ENCODE peak calls at places on chromosomes 1 and 21, in four cellular contexts. W is activated T-cell treated with anti-CD3 and anti-CD28 coated beads for 1 hour, A is NT2/D1, G is ovary. V is an unnamed sample.
A peak's percentile ranks its signal among the peaks of the same experiment; 100 is the strongest.

GRCh38 chr1:87450615-87451209 is 122.0 kb downstream of the LMO4 start:
- DNase-seq in W (peak; percentile 15), A (no peak), G (no peak), V (no peak)

GRCh38 chr1:205144751-205145150 is 23.0 kb upstream of the RBBP5 start:
- DNase-seq in W (no peak), A (no peak), G (no peak), V (peak; percentile 47)

GRCh38 chr21:41888749-41889376 is 9.7 kb upstream of the PRDM15 start:
- DNase-seq in W (no peak), A (no peak), G (no peak), V (no peak)

GRCh38 chr1:159828916-159829634 is 2.4 kb downstream of the SLAMF8 start:
- DNase-seq in W (no peak), A (no peak), G (no peak), V (peak; percentile 27)

GRCh38 chr1:160741597-160742348 is 2.7 kb downstream of the SLAMF7 start:
- DNase-seq in W (no peak), A (no peak), G (no peak), V (no peak)

GRCh38 chr1:244291171-244291866 is 160.4 kb downstream of the ADSS2 start:
- DNase-seq in W (no peak), A (no peak), G (no peak), V (peak; percentile 13)

GRCh38 chr1:245407983-245408382 is 253.2 kb downstream of the KIF26B start:
- DNase-seq in W (no peak), A (no peak), G (no peak), V (no peak)

GRCh38 chr1:3016641-3017439 is 4.4 kb upstream of the ACTRT2 start:
- DNase-seq in W (no peak), A (no peak), G (peak; percentile 3), V (no peak)

GRCh38 chr1:26022404-26022779 is 817 bp downstream of the EXTL1 start:
- DNase-seq in W (no peak), A (no peak), G (no peak), V (no peak)

GRCh38 chr1:174971466-174971865 is 28.3 kb upstream of the CACYBP start:
- DNase-seq in W (no peak), A (no peak), G (no peak), V (no peak)

GRCh38 chr1:32969556-32969955 is 4.9 kb upstream of the RNF19B start:
- DNase-seq in W (no peak), A (no peak), G (no peak), V (peak; percentile 34)

GRCh38 chr1:65165269-65166002 is 17.4 kb downstream of the AK4 start:
- DNase-seq in W (no peak), A (no peak), G (no peak), V (no peak)

GRCh38 chr1:30707412-30708360 is 15.7 kb downstream of the MATN1 start:
- DNase-seq in W (peak; percentile 41), A (peak; percentile 72), G (peak; percentile 57), V (peak; percentile 90)

GRCh38 chr1:185158806-185159205 is 1.8 kb downstream of the SWT1 start:
- DNase-seq in W (no peak), A (no peak), G (no peak), V (no peak)

GRCh38 chr1:30286241-30286983 is 437.0 kb downstream of the MATN1 start:
- DNase-seq in W (no peak), A (no peak), G (no peak), V (no peak)

GRCh38 chr1:228802386-228803221 is 67.3 kb downstream of the RHOU start:
- DNase-seq in W (no peak), A (no peak), G (peak; percentile 89), V (no peak)

GRCh38 chr21:38945536-38946245 is 140.0 kb downstream of the ETS2 start:
- DNase-seq in W (no peak), A (peak; percentile 40), G (no peak), V (no peak)

GRCh38 chr1:52792002-52792401 is 50.6 kb upstream of the ZYG11A start:
- DNase-seq in W (no peak), A (no peak), G (no peak), V (peak; percentile 17)